ENCODE peak calls at places on chromosomes 2 and 18, in four cellular contexts. One of them, this sample, is unnamed.

GRCh38 chr2:37655442-37655841 is 16.0 kb downstream of the CDC42EP3 start:
- DNase-seq in mesendoderm: no peak
- DNase-seq in Peyer's patch: no peak
- DNase-seq in adrenal gland: no peak
- DNase-seq in this sample: no peak

GRCh38 chr18:37361223-37362157 is 204.1 kb downstream of the CELF4 start:
- DNase-seq in adrenal gland: no peak
- DNase-seq in Peyer's patch: no peak
- DNase-seq in mesendoderm: no peak
- DNase-seq in this sample: no peak

GRCh38 chr2:11569636-11570035 is 35.8 kb downstream of the GREB1 start:
- DNase-seq in mesendoderm: no peak
- DNase-seq in adrenal gland: no peak
- DNase-seq in Peyer's patch: peak; percentile 18
- DNase-seq in this sample: no peak

GRCh38 chr2:119426801-119427395 is 4.8 kb upstream of the TMEM37 start:
- DNase-seq in adrenal gland: peak; percentile 78
- DNase-seq in Peyer's patch: peak; percentile 89
- DNase-seq in mesendoderm: no peak
- DNase-seq in this sample: no peak

GRCh38 chr2:177187631-177188312 is 24.8 kb upstream of the HNRNPA3 start:
- DNase-seq in adrenal gland: no peak
- DNase-seq in mesendoderm: peak; percentile 56
- DNase-seq in Peyer's patch: no peak
- DNase-seq in this sample: peak; percentile 93

GRCh38 chr2:159290289-159290907 is 3.9 kb upstream of the WDSUB1 start:
- DNase-seq in mesendoderm: no peak
- DNase-seq in Peyer's patch: no peak
- DNase-seq in adrenal gland: peak; percentile 36
- DNase-seq in this sample: peak; percentile 30

GRCh38 chr18:36903215-36903928 is 74.4 kb downstream of the KIAA1328 start:
- DNase-seq in adrenal gland: no peak
- DNase-seq in Peyer's patch: no peak
- DNase-seq in mesendoderm: no peak
- DNase-seq in this sample: no peak

GRCh38 chr18:32770651-32771168 is 2.1 kb downstream of the KLHL14 start:
- DNase-seq in mesendoderm: peak; percentile 26
- DNase-seq in Peyer's patch: peak; percentile 52
- DNase-seq in adrenal gland: no peak
- DNase-seq in this sample: no peak

GRCh38 chr2:43421194-43421593 is 174.6 kb downstream of the THADA start:
- DNase-seq in Peyer's patch: no peak
- DNase-seq in adrenal gland: no peak
- DNase-seq in mesendoderm: no peak
- DNase-seq in this sample: no peak

GRCh38 chr2:72134997-72135800 is 12.5 kb downstream of the CYP26B1 start:
- DNase-seq in mesendoderm: no peak
- DNase-seq in Peyer's patch: peak; percentile 33
- DNase-seq in adrenal gland: no peak
- DNase-seq in this sample: no peak

GRCh38 chr2:36967236-36967876 is 1.0 kb upstream of the STRN start:
- DNase-seq in Peyer's patch: no peak
- DNase-seq in adrenal gland: no peak
- DNase-seq in mesendoderm: peak; percentile 29
- DNase-seq in this sample: no peak

GRCh38 chr2:181784556-181784955 is 104.2 kb upstream of the NEUROD1 start:
- DNase-seq in Peyer's patch: no peak
- DNase-seq in mesendoderm: no peak
- DNase-seq in adrenal gland: no peak
- DNase-seq in this sample: peak; percentile 41

GRCh38 chr2:180478883-180479282 is 471.8 kb upstream of the CWC22 start:
- DNase-seq in mesendoderm: no peak
- DNase-seq in Peyer's patch: no peak
- DNase-seq in adrenal gland: no peak
- DNase-seq in this sample: no peak

GRCh38 chr2:67798536-67799160 is 264.2 kb downstream of the C1D start:
- DNase-seq in mesendoderm: no peak
- DNase-seq in Peyer's patch: no peak
- DNase-seq in adrenal gland: no peak
- DNase-seq in this sample: no peak

GRCh38 chr2:8134105-8134903 is 547.6 kb upstream of the ID2 start:
- DNase-seq in mesendoderm: no peak
- DNase-seq in adrenal gland: no peak
- DNase-seq in Peyer's patch: no peak
- DNase-seq in this sample: no peak

GRCh38 chr2:206217743-206218520 is 56.5 kb upstream of the ZDBF2 start:
- DNase-seq in Peyer's patch: no peak
- DNase-seq in mesendoderm: no peak
- DNase-seq in adrenal gland: no peak
- DNase-seq in this sample: peak; percentile 58

GRCh38 chr2:144183744-144184143 is 336.2 kb downstream of the ZEB2 start:
- DNase-seq in adrenal gland: no peak
- DNase-seq in mesendoderm: peak; percentile 13
- DNase-seq in Peyer's patch: no peak
- DNase-seq in this sample: no peak

GRCh38 chr2:108968619-108969018 is 20.4 kb downstream of the EDAR start:
- DNase-seq in adrenal gland: no peak
- DNase-seq in Peyer's patch: no peak
- DNase-seq in mesendoderm: peak; percentile 66
- DNase-seq in this sample: no peak

GRCh38 chr2:11998218-11998617 is 251.8 kb downstream of the LPIN1 start:
- DNase-seq in adrenal gland: no peak
- DNase-seq in Peyer's patch: no peak
- DNase-seq in mesendoderm: no peak
- DNase-seq in this sample: peak; percentile 58

GRCh38 chr18:80171190-80171872 is 62.3 kb downstream of the ADNP2 start:
- DNase-seq in mesendoderm: peak; percentile 49
- DNase-seq in Peyer's patch: peak; percentile 65
- DNase-seq in adrenal gland: no peak
- DNase-seq in this sample: peak; percentile 13

GRCh38 chr2:70922591-70923234 is 13.0 kb upstream of the ATP6V1B1 start:
- DNase-seq in Peyer's patch: no peak
- DNase-seq in mesendoderm: no peak
- DNase-seq in adrenal gland: peak; percentile 6
- DNase-seq in this sample: peak; percentile 97

GRCh38 chr2:219645631-219646527 is 18.4 kb downstream of the SLC4A3 start:
- DNase-seq in mesendoderm: peak; percentile 85
- DNase-seq in adrenal gland: peak; percentile 75
- DNase-seq in Peyer's patch: no peak
- DNase-seq in this sample: peak; percentile 32

GRCh38 chr18:54647176-54647575 is 56.1 kb downstream of the DYNAP start:
- DNase-seq in mesendoderm: peak; percentile 67
- DNase-seq in adrenal gland: no peak
- DNase-seq in Peyer's patch: no peak
- DNase-seq in this sample: no peak

GRCh38 chr2:101255501-101255900 is 2.8 kb downstream of the CNOT11 start:
- DNase-seq in Peyer's patch: no peak
- DNase-seq in adrenal gland: no peak
- DNase-seq in mesendoderm: peak; percentile 57
- DNase-seq in this sample: no peak

GRCh38 chr2:39583781-39584180 is 81.9 kb upstream of the TMEM178A start:
- DNase-seq in adrenal gland: no peak
- DNase-seq in Peyer's patch: no peak
- DNase-seq in mesendoderm: no peak
- DNase-seq in this sample: no peak

GRCh38 chr2:128786800-128787478 is 468.3 kb upstream of the HS6ST1 start:
- DNase-seq in mesendoderm: peak; percentile 96
- DNase-seq in Peyer's patch: no peak
- DNase-seq in adrenal gland: no peak
- DNase-seq in this sample: no peak

GRCh38 chr2:216081487-216082387 is at the start of the genes PECR and TMEM169:
- DNase-seq in mesendoderm: peak; percentile 90
- DNase-seq in Peyer's patch: peak; percentile 91
- DNase-seq in adrenal gland: peak; percentile 80
- DNase-seq in this sample: peak; percentile 82

GRCh38 chr2:173741715-173742114 is 223.5 kb downstream of the SP3 start:
- DNase-seq in adrenal gland: no peak
- DNase-seq in Peyer's patch: no peak
- DNase-seq in mesendoderm: no peak
- DNase-seq in this sample: peak; percentile 89

GRCh38 chr2:18829976-18830375 is 240.6 kb upstream of the NT5C1B start:
- DNase-seq in Peyer's patch: no peak
- DNase-seq in mesendoderm: no peak
- DNase-seq in adrenal gland: no peak
- DNase-seq in this sample: no peak

GRCh38 chr2:68362069-68362468 is 3.0 kb upstream of the PLEK start:
- DNase-seq in Peyer's patch: peak; percentile 71
- DNase-seq in mesendoderm: peak; percentile 79
- DNase-seq in adrenal gland: peak; percentile 55
- DNase-seq in this sample: peak; percentile 92

GRCh38 chr18:984004-984403 is 79.3 kb downstream of the ADCYAP1 start:
- DNase-seq in Peyer's patch: no peak
- DNase-seq in mesendoderm: no peak
- DNase-seq in adrenal gland: no peak
- DNase-seq in this sample: no peak

GRCh38 chr2:222730346-222731065 is 59.0 kb downstream of the MOGAT1 start:
- DNase-seq in Peyer's patch: no peak
- DNase-seq in adrenal gland: no peak
- DNase-seq in mesendoderm: no peak
- DNase-seq in this sample: no peak

GRCh38 chr2:71504611-71505010 is 51.2 kb downstream of the DYSF start:
- DNase-seq in mesendoderm: no peak
- DNase-seq in adrenal gland: no peak
- DNase-seq in Peyer's patch: no peak
- DNase-seq in this sample: no peak

GRCh38 chr18:23844991-23845680 is 155.9 kb downstream of the LAMA3 start:
- DNase-seq in Peyer's patch: no peak
- DNase-seq in adrenal gland: no peak
- DNase-seq in mesendoderm: peak; percentile 75
- DNase-seq in this sample: peak; percentile 42

GRCh38 chr2:181886192-181886591 is 5.3 kb upstream of the ITPRID2 start:
- DNase-seq in adrenal gland: no peak
- DNase-seq in mesendoderm: no peak
- DNase-seq in Peyer's patch: no peak
- DNase-seq in this sample: no peak

GRCh38 chr2:33021542-33022259 is 74.9 kb downstream of the LTBP1 start:
- DNase-seq in mesendoderm: peak; percentile 33
- DNase-seq in Peyer's patch: no peak
- DNase-seq in adrenal gland: no peak
- DNase-seq in this sample: no peak

DNA sequence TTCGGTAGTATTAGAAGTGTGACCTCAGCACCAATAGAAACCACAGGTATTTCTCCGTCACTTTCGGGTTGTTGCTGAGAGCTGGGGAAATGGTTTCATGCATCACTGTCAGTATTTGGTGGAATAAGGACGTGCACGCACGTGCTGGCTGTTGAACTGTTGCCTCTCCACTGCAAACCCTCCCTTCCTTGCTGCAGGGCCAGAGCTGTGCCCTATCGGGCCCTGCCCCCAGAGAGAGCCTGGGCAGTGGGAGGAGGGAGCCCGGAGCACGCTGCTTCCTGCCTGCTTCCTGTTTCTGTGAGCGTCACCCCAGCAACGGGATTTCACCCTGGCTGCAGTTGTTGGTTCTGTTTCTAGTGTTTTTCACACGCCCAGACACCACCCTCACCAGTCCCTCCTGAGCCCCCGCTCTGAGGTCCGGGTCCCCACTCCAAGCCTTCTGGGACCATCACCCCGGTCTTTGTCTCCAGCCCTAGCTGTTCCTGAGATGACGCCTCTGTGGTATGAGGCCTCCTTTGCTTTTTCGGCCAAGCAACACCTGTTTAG is 47.4 kb downstream of the LRRFIP1 start:
- DNase-seq in Peyer's patch: peak; percentile 81
- DNase-seq in mesendoderm: peak; percentile 92
- DNase-seq in adrenal gland: peak; percentile 71
- DNase-seq in this sample: peak; percentile 88
- H3K4me1 ChIP-seq in Peyer's patch: no peaks in the 10 kb centered on the region
- H3K4me1 ChIP-seq in mesendoderm: peaks cover 8% of the 10 kb centered on the region
- H3K4me1 ChIP-seq in adrenal gland: peaks cover 9% of the 10 kb centered on the region
- H3K4me1 ChIP-seq in this sample: peaks cover 42% of the 10 kb centered on the region

DNA sequence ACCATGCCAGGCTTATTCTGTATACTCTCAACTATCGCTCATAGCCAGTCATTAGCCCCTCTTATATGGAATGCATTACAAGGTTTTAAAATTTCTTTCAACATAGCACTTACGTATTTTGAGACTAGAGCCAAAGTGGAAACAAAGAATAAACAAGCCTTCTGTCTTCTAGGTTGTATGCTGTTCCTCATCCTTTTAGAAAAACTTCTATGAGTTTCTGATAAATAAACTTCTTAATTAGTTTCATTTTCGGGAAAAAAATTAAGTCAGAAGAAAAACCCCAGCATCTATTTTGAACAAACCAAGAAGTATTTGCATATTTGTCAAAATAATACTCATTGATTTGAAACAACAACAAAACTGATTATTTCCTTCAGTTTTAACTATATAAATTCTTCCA is 833.5 kb downstream of the TRIB2 start:
- DNase-seq in adrenal gland: no peak
- DNase-seq in Peyer's patch: no peak
- DNase-seq in mesendoderm: no peak
- DNase-seq in this sample: no peak
- H3K27ac ChIP-seq in adrenal gland: no peak overlapping the region
- H3K27ac ChIP-seq in Peyer's patch: no peak overlapping the region
- H3K27ac ChIP-seq in mesendoderm: no peak overlapping the region
- H3K27ac ChIP-seq in this sample: no peak overlapping the region

GRCh38 chr2:188973650-188974049 is 523 bp upstream of the COL3A1 start:
- DNase-seq in adrenal gland: no peak
- DNase-seq in Peyer's patch: no peak
- DNase-seq in mesendoderm: no peak
- DNase-seq in this sample: no peak
- H3K4me3 ChIP-seq in adrenal gland: no peak overlapping the region
- H3K4me3 ChIP-seq in Peyer's patch: no peak overlapping the region
- H3K4me3 ChIP-seq in mesendoderm: no peak overlapping the region
- H3K4me3 ChIP-seq in this sample: no peak overlapping the region

GRCh38 chr2:105869318-105869717 is 124.6 kb downstream of the NCK2 start:
- DNase-seq in adrenal gland: no peak
- DNase-seq in mesendoderm: no peak
- DNase-seq in Peyer's patch: no peak
- DNase-seq in this sample: no peak
- H3K4me1 ChIP-seq in adrenal gland: no peaks in the 10 kb centered on the region
- H3K4me1 ChIP-seq in mesendoderm: no peaks in the 10 kb centered on the region
- H3K4me1 ChIP-seq in Peyer's patch: no peaks in the 10 kb centered on the region
- H3K4me1 ChIP-seq in this sample: peaks cover 44% of the 10 kb centered on the region

GRCh38 chr2:3610415-3610814 is 15.5 kb downstream of the COLEC11 start:
- DNase-seq in Peyer's patch: peak; percentile 30
- DNase-seq in mesendoderm: no peak
- DNase-seq in adrenal gland: no peak
- DNase-seq in this sample: no peak

GRCh38 chr2:3611136-3611535 is 16.2 kb downstream of the COLEC11 start:
- DNase-seq in mesendoderm: no peak
- DNase-seq in adrenal gland: no peak
- DNase-seq in Peyer's patch: peak; percentile 27
- DNase-seq in this sample: no peak

GRCh38 chr2:3612639-3613523 is 18.0 kb downstream of the COLEC11 start:
- DNase-seq in Peyer's patch: peak; percentile 29
- DNase-seq in mesendoderm: no peak
- DNase-seq in adrenal gland: no peak
- DNase-seq in this sample: no peak

GRCh38 chr2:3613524-3613905 is 18.6 kb downstream of the COLEC11 start:
- DNase-seq in adrenal gland: no peak
- DNase-seq in Peyer's patch: peak; percentile 20
- DNase-seq in mesendoderm: no peak
- DNase-seq in this sample: no peak

GRCh38 chr2:3611611-3612010 is 16.7 kb downstream of the COLEC11 start:
- DNase-seq in adrenal gland: no peak
- DNase-seq in mesendoderm: no peak
- DNase-seq in Peyer's patch: peak; percentile 11
- DNase-seq in this sample: no peak
- H3K27ac ChIP-seq in adrenal gland: no peak overlapping the region
- H3K27ac ChIP-seq in mesendoderm: no peak overlapping the region
- H3K27ac ChIP-seq in Peyer's patch: no peak overlapping the region
- H3K27ac ChIP-seq in this sample: no peak overlapping the region